ENCODE peak calls at places on chromosomes 2 and 18, in ten cellular contexts. G is fibroblast of villous mesenchyme, M is coronary artery, B is endothelial cell of umbilical vein, W is NB4, Q is left lung, Z is GM12865, Y is GM13976, L is lower lobe of right lung, D is GM23338. R is an unnamed sample.

GRCh38 chr2:20182241-20182931 is 42.5 kb downstream of the SDC1 start:
- DNase-seq in M (no peak), Y (no peak), D (no peak), Q (peak; percentile 90), W (peak; percentile 22), L (peak; percentile 93), Z (no peak), G (no peak), B (no peak), R (peak; percentile 51)

GRCh38 chr2:96264656-96265348 is 995 bp downstream of the TMEM127 start:
- DNase-seq in G (peak; percentile 43), D (peak; percentile 50), Y (peak; percentile 67), Q (no peak), W (peak; percentile 73), B (peak; percentile 66), L (peak; percentile 61), M (no peak), Z (peak; percentile 66), R (peak; percentile 15)

GRCh38 chr2:237920673-237921072 is 46.1 kb upstream of the UBE2F start:
- DNase-seq in Y (no peak), Z (no peak), G (peak; percentile 24), Q (peak; percentile 13), D (no peak), M (no peak), W (no peak), B (no peak), L (no peak), R (peak; percentile 77)

GRCh38 chr2:197131558-197131855 is 179.1 kb downstream of the ANKRD44 start:
- DNase-seq in Y (peak; percentile 62), G (no peak), D (no peak), B (no peak), M (no peak), Q (no peak), W (no peak), L (no peak), Z (peak; percentile 60), R (no peak)

GRCh38 chr2:8402222-8402621 is 279.6 kb upstream of the ID2 start:
- DNase-seq in G (no peak), M (no peak), D (no peak), Z (no peak), W (no peak), Y (no peak), Q (no peak), L (no peak), B (no peak), R (no peak)

GRCh38 chr2:232438951-232439757 is 16.8 kb upstream of the ALPI start:
- DNase-seq in L (peak; percentile 48), D (no peak), W (peak; percentile 56), G (no peak), Y (no peak), Q (no peak), Z (peak; percentile 33), M (peak; percentile 66), B (peak; percentile 10), R (no peak)

GRCh38 chr18:65769653-65770052 is 18.8 kb downstream of the CDH7 start:
- DNase-seq in G (no peak), Q (no peak), Y (no peak), M (no peak), W (no peak), B (no peak), D (no peak), Z (no peak), L (no peak), R (no peak)

GRCh38 chr2:173831312-173832229 is 133.6 kb downstream of the SP3 start:
- DNase-seq in M (no peak), L (peak; percentile 46), B (no peak), G (peak; percentile 84), D (no peak), Y (no peak), Q (peak; percentile 43), W (peak; percentile 72), Z (no peak), R (peak; percentile 55)

GRCh38 chr2:190947711-190948251 is 66.2 kb downstream of the STAT1 start:
- DNase-seq in M (no peak), G (peak; percentile 87), Q (no peak), L (no peak), W (peak; percentile 70), Z (peak; percentile 55), Y (peak; percentile 13), B (peak; percentile 93), D (peak; percentile 28), R (peak; percentile 72)
- TF ChIP-seq CTCF in M (no peak), G (peak; percentile 40), Q (no peak), L (no peak), W (peak; percentile 10), Z (no peak), Y (no peak), B (no peak), D (peak; percentile 21), R (no peak)

GRCh38 chr2:234307322-234307961 is 189.4 kb downstream of the ARL4C start:
- DNase-seq in Z (no peak), G (no peak), M (no peak), L (no peak), Y (no peak), Q (no peak), W (no peak), D (no peak), B (no peak), R (no peak)
- TF ChIP-seq CTCF in Z (no peak), G (no peak), M (no peak), L (no peak), Y (no peak), Q (no peak), W (no peak), D (no peak), B (no peak), R (no peak)

DNA sequence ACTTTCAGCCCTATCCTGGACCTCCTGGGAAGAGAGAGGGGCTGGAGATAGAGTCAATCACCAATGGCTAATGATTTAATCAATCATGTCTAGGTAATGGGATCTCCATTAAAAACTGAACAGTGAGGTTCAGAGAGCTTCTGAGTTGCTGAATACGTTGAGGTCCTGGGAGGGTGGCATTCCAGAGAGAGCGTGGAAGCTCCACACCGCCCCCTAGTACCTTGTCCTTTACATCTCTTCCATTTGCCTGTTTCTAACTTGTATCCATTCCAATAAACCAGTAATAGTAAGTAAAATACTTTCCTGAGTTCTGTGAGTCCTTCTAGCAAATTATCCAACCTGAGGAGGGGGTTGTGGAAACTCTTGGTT is 101.7 kb downstream of the B3GNT2 start:
- DNase-seq in M (no peak), Z (peak; percentile 30), D (peak; percentile 77), Y (no peak), G (peak; percentile 52), W (peak; percentile 64), B (no peak), Q (no peak), L (no peak), R (no peak)
- TF ChIP-seq CTCF in M (no peak), Z (peak; percentile 6), D (peak; percentile 80), Y (no peak), G (peak; percentile 59), W (peak; percentile 27), B (no peak), Q (peak; percentile 16), L (peak; percentile 38), R (peak; percentile 16)

GRCh38 chr2:13193900-13194299 is 477.2 kb downstream of the TRIB2 start:
- DNase-seq in G (peak; percentile 6), W (peak; percentile 49), M (no peak), Q (no peak), Z (peak; percentile 73), L (no peak), D (peak; percentile 74), Y (peak; percentile 9), B (no peak), R (peak; percentile 10)
- TF ChIP-seq CTCF in G (peak; percentile 20), W (peak; percentile 33), M (no peak), Q (no peak), Z (peak; percentile 38), L (peak; percentile 18), D (peak; percentile 67), Y (peak; percentile 12), B (no peak), R (peak; percentile 37)

GRCh38 chr2:119366649-119367471 is at the start of the genes C2orf76 and DBI:
- DNase-seq in D (peak; percentile 97), G (peak; percentile 95), M (peak; percentile 98), Y (peak; percentile 98), L (peak; percentile 96), Q (peak; percentile 97), B (peak; percentile 95), Z (peak; percentile 98), W (peak; percentile 99), R (peak; percentile 92)
- TF ChIP-seq CTCF in D (no peak), G (no peak), M (no peak), Y (no peak), L (no peak), Q (no peak), B (no peak), Z (no peak), W (no peak), R (no peak)

GRCh38 chr18:70450658-70451253 is 161.9 kb downstream of the SOCS6 start:
- DNase-seq in Z (peak; percentile 11), B (no peak), D (peak; percentile 41), Y (no peak), Q (no peak), L (no peak), G (peak; percentile 44), W (peak; percentile 35), M (no peak), R (peak; percentile 14)
- TF ChIP-seq CTCF in Z (peak; percentile 20), B (peak; percentile 16), D (peak; percentile 46), Y (peak; percentile 16), Q (peak; percentile 17), L (peak; percentile 24), G (peak; percentile 52), W (peak; percentile 14), M (no peak), R (peak; percentile 68)

DNA sequence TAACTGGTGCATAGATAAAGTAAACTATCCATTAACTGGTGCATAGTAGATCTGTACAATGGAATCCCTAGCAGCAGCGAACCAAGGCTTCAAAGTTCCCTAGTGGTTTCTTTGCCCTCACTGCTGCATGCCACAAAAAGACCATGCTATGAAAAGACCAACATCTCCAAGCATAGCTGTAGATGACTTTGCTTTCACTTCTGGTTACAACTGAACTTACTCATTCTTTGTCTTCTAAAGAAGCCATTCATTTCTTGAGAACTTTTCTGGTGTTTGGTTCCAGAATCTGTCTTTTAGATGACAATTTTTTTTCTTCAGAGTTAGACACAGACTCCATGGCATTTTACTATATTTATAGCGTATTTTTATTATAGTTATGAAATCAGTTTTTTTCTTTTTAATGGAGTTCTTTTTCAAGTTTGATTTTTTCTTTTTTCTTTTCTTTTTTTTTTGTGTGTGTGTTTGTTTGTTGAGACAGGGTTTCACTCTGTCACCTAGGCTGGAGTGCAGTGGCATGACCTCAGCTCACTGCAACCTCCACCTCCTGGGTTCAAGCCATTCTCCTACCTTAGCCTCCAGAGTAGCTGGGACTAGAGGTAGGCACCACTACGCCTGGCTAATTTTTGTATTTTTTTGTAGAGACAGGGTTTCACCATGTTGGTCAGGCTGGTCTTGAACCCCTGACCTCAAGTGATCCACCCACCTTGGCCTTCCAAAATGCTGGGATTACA is 63.6 kb downstream of the SLC35F5 start:
- DNase-seq in B (no peak), Z (peak; percentile 85), W (peak; percentile 66), Y (peak; percentile 46), L (no peak), G (no peak), M (no peak), D (no peak), Q (no peak), R (no peak)
- TF ChIP-seq CTCF in B (no peak), Z (no peak), W (no peak), Y (no peak), L (no peak), G (no peak), M (no peak), D (no peak), Q (no peak), R (no peak)

R was measured in AG10803.